ENCODE peak calls at places on chromosome X, in four cellular contexts. U is A549, W is IMR-90, D is GM12878. M is an unnamed sample.

GRCh38 chrX:142095816-142096215 is 109.3 kb downstream of the MAGEC2 start:
- DNase-seq in D (no peak), W (no peak), U (no peak), M (no peak)

GRCh38 chrX:69034451-69034850 is 130.8 kb downstream of the PJA1 start:
- DNase-seq in D (no peak), U (no peak), W (no peak), M (no peak)

GRCh38 chrX:431032-431431 is 44.3 kb upstream of the PPP2R3B start:
- DNase-seq in D (no peak), U (no peak), W (no peak), M (no peak)

GRCh38 chrX:111467896-111468295 is 43.5 kb upstream of the SERTM2 start:
- DNase-seq in D (no peak), W (no peak), U (no peak), M (no peak)

GRCh38 chrX:16320765-16321355 is 153.6 kb downstream of the MAGEB17 start:
- DNase-seq in U (peak), D (no peak), W (peak), M (no peak)

GRCh38 chrX:72475338-72475737 is 97.3 kb downstream of the HDAC8 start:
- DNase-seq in D (no peak), U (no peak), W (no peak), M (no peak)

GRCh38 chrX:68647156-68647957 is at the start of gene STARD8:
- DNase-seq in D (no peak), W (peak), U (peak), M (peak)

GRCh38 chrX:23783569-23784486 is 855 bp downstream of the SAT1 start:
- DNase-seq in D (no peak), U (peak), W (no peak), M (no peak)

GRCh38 chrX:78708171-78708570 is 39.3 kb upstream of the LPAR4 start:
- DNase-seq in D (no peak), W (peak), U (peak), M (no peak)

GRCh38 chrX:38192007-38192625 is 28.6 kb downstream of the SRPX start:
- DNase-seq in D (no peak), U (peak), W (peak), M (peak)

GRCh38 chrX:68930576-68931317 is 101.9 kb downstream of the EFNB1 start:
- DNase-seq in D (no peak), W (no peak), U (no peak), M (no peak)

DNA sequence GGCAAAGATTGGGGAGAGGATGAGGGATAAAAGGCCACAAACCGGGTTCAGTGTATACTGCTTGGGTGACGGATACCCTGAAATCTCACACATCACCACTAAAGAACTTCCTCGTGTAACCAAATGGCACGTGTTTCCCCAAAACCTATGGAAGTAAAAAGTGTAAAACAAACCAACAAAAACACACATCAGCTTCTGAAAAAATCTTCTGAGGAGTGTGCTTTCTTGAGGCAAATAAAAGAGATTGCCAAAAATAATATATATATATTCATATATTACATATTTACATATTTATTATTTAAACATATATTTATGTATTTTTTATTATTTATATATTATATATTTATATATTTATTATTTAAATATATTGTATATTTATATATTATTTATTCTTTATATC is 3.9 kb downstream of the P2RY8 start:
- DNase-seq in W (no peak), U (no peak), D (no peak), M (no peak)
- TF ChIP-seq SMC3 in W (no peak), U (no peak), D (no peak), M (no peak)

GRCh38 chrX:40476958-40477357 is 103.8 kb upstream of the ATP6AP2 start:
- DNase-seq in W (no peak), D (no peak), U (no peak), M (no peak)
- TF ChIP-seq ELK1 in W (no peak), D (no peak), U (no peak), M (no peak)

GRCh38 chrX:151177141-151178027 is 1.0 kb downstream of the GPR50 start:
- DNase-seq in U (no peak), D (no peak), W (no peak), M (no peak)
- TF ChIP-seq SMC3 in U (no peak), D (no peak), W (no peak), M (no peak)

GRCh38 chrX:119406739-119407138 is 7.6 kb downstream of the SLC25A43 start:
- DNase-seq in D (no peak), U (no peak), W (peak), M (peak)
- TF ChIP-seq ELK1 in D (no peak), U (no peak), W (no peak), M (no peak)

GRCh38 chrX:11509786-11510185 is 155.9 kb downstream of the ARHGAP6 start:
- DNase-seq in W (peak), U (peak), D (no peak), M (no peak)
- TF ChIP-seq SMC3 in W (no peak), U (no peak), D (no peak), M (no peak)

GRCh38 chrX:54357414-54358377 is at the start of gene WNK3:
- DNase-seq in D (no peak), W (peak), U (peak), M (no peak)
- TF ChIP-seq ELK1 in D (no peak), W (no peak), U (no peak), M (no peak)

GRCh38 chrX:18885317-18886004 is 98.5 kb downstream of the PHKA2 start:
- DNase-seq in D (peak), W (peak), U (no peak), M (no peak)
- TF ChIP-seq SMC3 in D (no peak), W (no peak), U (no peak), M (no peak)